ENCODE peak calls at places on chromosome 17, in nine cellular contexts. Z is WTC11; D is CD8-positive, alpha-beta T cell; O is cardiac fibroblast; Y is BE2C; V is GM06990; U is heart right ventricle; T is mesothelial cell of epicardium; Q is neural crest cell. N is an unnamed sample.

GRCh38 chr17:16439303-16439791 is 24.0 kb downstream of the TRPV2 start:
- DNase-seq in Z (no peak), D (no peak), O (no peak), Y (no peak), V (no peak), U (no peak), T (no peak), Q (no peak), N (no peak)

GRCh38 chr17:4057731-4058130 is 85.1 kb downstream of the ZZEF1 start:
- DNase-seq in Z (no peak), D (no peak), O (no peak), Y (no peak), V (no peak), U (no peak), T (no peak), Q (no peak), N (no peak)

GRCh38 chr17:41631025-41631889 is 6.9 kb upstream of the KRT17 start:
- DNase-seq in Z (no peak), D (no peak), O (no peak), Y (no peak), V (no peak), U (no peak), T (no peak), Q (no peak), N (no peak)

GRCh38 chr17:64378890-64379354 is 11.7 kb downstream of the PECAM1 start:
- DNase-seq in Z (no peak), D (no peak), O (peak), Y (peak), V (peak), U (no peak), T (no peak), Q (no peak), N (no peak)

GRCh38 chr17:40760105-40761016 is 5.2 kb upstream of the KRT25 start:
- DNase-seq in Z (no peak), D (no peak), O (no peak), Y (no peak), V (no peak), U (no peak), T (no peak), Q (no peak), N (no peak)

GRCh38 chr17:49987681-49988441 is 7.2 kb downstream of the DLX3 start:
- DNase-seq in Z (no peak), D (no peak), O (no peak), Y (peak), V (no peak), U (no peak), T (peak), Q (no peak), N (no peak)

GRCh38 chr17:40854175-40854814 is 12.7 kb downstream of the KRT12 start:
- DNase-seq in Z (no peak), D (no peak), O (peak), Y (no peak), V (no peak), U (no peak), T (no peak), Q (no peak), N (no peak)

GRCh38 chr17:57902800-57903759 is 52.1 kb downstream of the CUEDC1 start:
- DNase-seq in Z (no peak), D (no peak), O (peak), Y (no peak), V (peak), U (peak), T (no peak), Q (no peak), N (peak)

GRCh38 chr17:58184986-58185761 is 7.4 kb upstream of the EPX start:
- DNase-seq in Z (no peak), D (no peak), O (no peak), Y (no peak), V (no peak), U (no peak), T (no peak), Q (no peak), N (no peak)

GRCh38 chr17:83109793-83110645 is 30.6 kb downstream of the METRNL start:
- DNase-seq in Z (no peak), D (no peak), O (peak), Y (peak), V (no peak), U (peak), T (peak), Q (no peak), N (no peak)

GRCh38 chr17:31508310-31509094 is 117.0 kb downstream of the RAB11FIP4 start:
- DNase-seq in Z (peak), D (peak), O (no peak), Y (no peak), V (peak), U (no peak), T (no peak), Q (no peak), N (peak)

GRCh38 chr17:27559996-27560481 is 70.9 kb upstream of the LGALS9 start:
- DNase-seq in Z (no peak), D (no peak), O (peak), Y (no peak), V (no peak), U (peak), T (peak), Q (no peak), N (no peak)

GRCh38 chr17:9309216-9309615 is 266.4 kb downstream of the STX8 start:
- DNase-seq in Z (no peak), D (no peak), O (no peak), Y (no peak), V (no peak), U (no peak), T (no peak), Q (no peak), N (no peak)

GRCh38 chr17:59311051-59311468 is 20.4 kb upstream of the YPEL2 start:
- DNase-seq in Z (peak), D (no peak), O (peak), Y (peak), V (peak), U (peak), T (no peak), Q (peak), N (peak)

GRCh38 chr17:68131456-68131855 is 95.9 kb downstream of the KPNA2 start:
- DNase-seq in Z (no peak), D (no peak), O (no peak), Y (no peak), V (no peak), U (no peak), T (no peak), Q (no peak), N (no peak)

GRCh38 chr17:62801553-62801952 is 6.6 kb downstream of the MARCHF10 start:
- DNase-seq in Z (no peak), D (no peak), O (no peak), Y (no peak), V (no peak), U (no peak), T (no peak), Q (no peak), N (no peak)

GRCh38 chr17:62017496-62017895 is 47.6 kb downstream of the MED13 start:
- DNase-seq in Z (no peak), D (no peak), O (peak), Y (no peak), V (no peak), U (no peak), T (no peak), Q (no peak), N (no peak)

GRCh38 chr17:57889892-57890856 is 40.3 kb upstream of the MRPS23 start:
- DNase-seq in Z (no peak), D (no peak), O (peak), Y (peak), V (no peak), U (peak), T (no peak), Q (no peak), N (no peak)

GRCh38 chr17:47615766-47616424 is 33.8 kb upstream of the KPNB1 start:
- DNase-seq in Z (no peak), D (no peak), O (peak), Y (no peak), V (no peak), U (no peak), T (no peak), Q (no peak), N (peak)

GRCh38 chr17:21016826-21017225 is 26.0 kb downstream of the USP22 start:
- DNase-seq in Z (no peak), D (no peak), O (no peak), Y (no peak), V (no peak), U (no peak), T (no peak), Q (no peak), N (no peak)

GRCh38 chr17:72726936-72727335 is 365.6 kb downstream of the SLC39A11 start:
- DNase-seq in Z (no peak), D (no peak), O (peak), Y (no peak), V (peak), U (no peak), T (no peak), Q (no peak), N (peak)
- TF ChIP-seq CTCF in Z (no peak), D (no peak), O (no peak), Y (no peak), V (peak), U (no peak), T (no peak), Q (no peak), N (no peak)

GRCh38 chr17:72530409-72530808 is 409.6 kb downstream of the SOX9 start:
- DNase-seq in Z (no peak), D (no peak), O (no peak), Y (no peak), V (no peak), U (no peak), T (no peak), Q (no peak), N (no peak)

GRCh38 chr17:72528683-72529082 is 407.9 kb downstream of the SOX9 start:
- DNase-seq in Z (no peak), D (no peak), O (no peak), Y (no peak), V (no peak), U (no peak), T (no peak), Q (no peak), N (no peak)

GRCh38 chr17:72525225-72525988 is 404.6 kb downstream of the SOX9 start:
- DNase-seq in Z (no peak), D (no peak), O (no peak), Y (no peak), V (no peak), U (no peak), T (no peak), Q (no peak), N (no peak)

GRCh38 chr17:72529386-72529785 is 408.6 kb downstream of the SOX9 start:
- DNase-seq in Z (no peak), D (no peak), O (no peak), Y (no peak), V (no peak), U (no peak), T (no peak), Q (no peak), N (no peak)

DNA sequence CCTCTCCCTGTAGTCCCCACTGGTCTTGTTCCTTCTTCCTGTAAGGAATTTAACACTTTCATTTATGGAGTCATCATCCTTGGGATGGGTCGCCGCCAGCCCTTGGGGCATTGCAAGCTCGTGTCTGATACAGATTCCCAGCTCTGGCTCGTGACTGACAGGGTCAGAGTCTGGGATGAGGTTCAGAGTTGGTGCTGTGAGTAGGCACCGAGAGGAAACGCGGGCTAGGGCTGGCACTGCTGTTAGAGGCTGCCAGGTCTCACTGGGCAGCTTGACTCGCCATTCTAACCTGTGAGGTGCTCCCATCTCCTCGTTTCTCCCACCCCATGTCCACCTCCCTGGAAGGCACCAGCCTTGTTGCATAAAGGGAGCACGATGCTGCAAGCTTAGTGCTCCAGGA is 407.0 kb downstream of the SOX9 start:
- DNase-seq in Z (no peak), D (no peak), O (no peak), Y (no peak), V (no peak), U (no peak), T (no peak), Q (no peak), N (no peak)
- TF ChIP-seq CTCF in Z (no peak), D (no peak), O (no peak), Y (no peak), V (no peak), U (no peak), T (no peak), Q (no peak), N (no peak)

DNA sequence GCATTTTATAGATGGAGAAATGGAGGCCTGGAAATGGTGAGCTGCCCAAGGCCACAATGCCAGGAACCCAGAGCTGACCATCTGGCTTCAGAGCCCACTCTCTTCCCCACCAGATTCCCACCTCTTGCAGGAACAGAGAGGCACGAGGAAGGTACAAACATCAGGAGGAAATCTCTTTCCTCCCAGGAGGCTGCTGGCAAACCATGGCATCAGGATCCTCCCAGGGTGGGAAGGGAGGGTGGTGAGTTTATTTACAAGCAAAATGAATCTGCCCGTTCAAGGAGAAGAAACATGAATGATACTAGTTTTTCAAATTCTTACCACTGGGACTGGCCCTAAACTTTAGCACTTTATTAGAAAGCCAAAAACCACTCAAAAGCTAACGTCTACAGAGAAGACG is 79.2 kb downstream of the NXN start:
- DNase-seq in Z (no peak), D (no peak), O (no peak), Y (no peak), V (no peak), U (no peak), T (no peak), Q (no peak), N (no peak)
- TF ChIP-seq CTCF in Z (no peak), D (no peak), O (no peak), Y (no peak), V (no peak), U (no peak), T (no peak), Q (no peak), N (no peak)

DNA sequence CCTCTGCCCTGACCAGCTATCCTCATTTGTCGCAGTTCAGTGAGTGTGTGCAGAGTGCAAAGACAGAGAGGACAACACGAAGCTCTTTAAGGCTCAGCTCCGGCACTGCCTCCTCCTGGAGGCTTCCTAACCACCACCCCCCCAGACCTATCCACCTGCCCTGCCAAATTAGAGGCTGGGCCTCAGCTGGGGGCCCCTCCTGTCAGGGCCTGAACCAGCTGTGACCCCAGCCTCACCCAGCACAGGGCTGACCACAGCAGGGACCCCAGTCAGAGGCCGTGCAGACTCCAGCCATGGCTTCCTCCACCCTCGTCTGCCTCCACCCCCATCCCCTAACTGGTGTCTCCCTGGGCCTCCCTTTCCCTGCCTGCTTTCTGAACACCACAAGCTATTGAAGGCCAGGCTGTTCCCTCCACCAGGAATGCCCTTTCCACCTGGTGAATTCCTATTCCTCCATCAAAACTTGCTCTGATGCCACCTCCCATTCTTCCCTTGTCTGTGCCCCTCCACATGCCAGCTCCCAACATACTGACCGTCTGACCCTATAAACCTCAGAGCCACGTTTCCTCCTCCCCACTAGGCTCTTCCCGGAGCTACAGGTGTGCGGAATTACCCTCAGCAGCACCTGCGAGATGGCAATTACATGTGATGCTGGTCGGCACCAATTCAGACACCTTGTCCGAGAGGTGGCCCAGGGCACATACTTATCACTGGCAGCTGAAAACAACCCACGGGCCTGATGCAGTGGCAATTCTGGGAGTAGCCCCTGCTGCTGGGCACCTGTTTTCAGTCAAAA is 8.8 kb downstream of the SREBF1 start:
- DNase-seq in Z (no peak), D (no peak), O (no peak), Y (no peak), V (no peak), U (no peak), T (no peak), Q (no peak), N (no peak)
- TF ChIP-seq CTCF in Z (no peak), D (no peak), O (no peak), Y (no peak), V (no peak), U (no peak), T (no peak), Q (no peak), N (no peak)

GRCh38 chr17:78689029-78689428 is 93.0 kb downstream of the CYTH1 start:
- DNase-seq in Z (no peak), D (no peak), O (no peak), Y (no peak), V (no peak), U (no peak), T (no peak), Q (no peak), N (no peak)
- TF ChIP-seq CTCF in Z (no peak), D (no peak), O (no peak), Y (peak), V (peak), U (no peak), T (no peak), Q (peak), N (peak)

GRCh38 chr17:2041561-2042354 is at the start of gene OVCA2:
- DNase-seq in Z (peak), D (peak), O (peak), Y (peak), V (peak), U (peak), T (peak), Q (peak), N (peak)

GRCh38 chr17:2043785-2044184 is 2.0 kb downstream of the OVCA2 start:
- DNase-seq in Z (no peak), D (no peak), O (peak), Y (no peak), V (no peak), U (no peak), T (no peak), Q (no peak), N (no peak)

GRCh38 chr17:2040942-2041560 is 771 bp upstream of the OVCA2 start:
- DNase-seq in Z (no peak), D (no peak), O (no peak), Y (no peak), V (no peak), U (no peak), T (no peak), Q (no peak), N (no peak)

GRCh38 chr17:2044263-2044894 is 2.6 kb downstream of the OVCA2 start:
- DNase-seq in Z (no peak), D (no peak), O (no peak), Y (no peak), V (no peak), U (no peak), T (no peak), Q (no peak), N (no peak)

DNA sequence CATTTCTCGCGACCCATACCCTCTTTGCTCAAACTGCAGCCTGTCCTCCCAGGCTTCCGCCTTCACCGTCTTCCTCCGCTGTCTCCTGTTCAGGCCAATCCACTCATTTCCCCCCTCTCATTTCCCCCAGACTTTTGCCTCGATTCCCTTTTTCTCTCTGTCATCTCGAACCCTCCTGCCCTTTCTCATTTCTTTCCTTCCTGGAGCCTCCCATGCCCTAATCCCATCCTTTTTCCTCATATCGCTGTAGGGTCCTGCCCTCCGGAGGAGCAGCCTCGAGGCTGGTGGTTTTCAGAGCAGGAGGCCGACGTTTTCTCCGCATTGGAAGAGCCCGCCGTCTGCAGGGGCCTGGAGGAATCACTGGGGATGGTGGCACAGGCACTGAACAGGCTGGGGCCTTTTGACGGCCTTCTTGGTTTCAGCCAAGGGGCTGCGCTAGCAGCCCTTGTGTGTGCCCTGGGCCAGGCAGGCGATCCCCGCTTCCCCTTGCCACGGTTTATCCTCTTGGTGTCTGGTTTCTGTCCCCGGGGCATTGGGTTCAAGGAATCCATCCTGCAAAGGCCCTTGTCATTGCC is 620 bp downstream of the OVCA2 start:
- DNase-seq in Z (no peak), D (no peak), O (peak), Y (peak), V (no peak), U (no peak), T (peak), Q (no peak), N (no peak)
- TF ChIP-seq CTCF in Z (no peak), D (no peak), O (peak), Y (peak), V (no peak), U (no peak), T (no peak), Q (no peak), N (no peak)

DNA sequence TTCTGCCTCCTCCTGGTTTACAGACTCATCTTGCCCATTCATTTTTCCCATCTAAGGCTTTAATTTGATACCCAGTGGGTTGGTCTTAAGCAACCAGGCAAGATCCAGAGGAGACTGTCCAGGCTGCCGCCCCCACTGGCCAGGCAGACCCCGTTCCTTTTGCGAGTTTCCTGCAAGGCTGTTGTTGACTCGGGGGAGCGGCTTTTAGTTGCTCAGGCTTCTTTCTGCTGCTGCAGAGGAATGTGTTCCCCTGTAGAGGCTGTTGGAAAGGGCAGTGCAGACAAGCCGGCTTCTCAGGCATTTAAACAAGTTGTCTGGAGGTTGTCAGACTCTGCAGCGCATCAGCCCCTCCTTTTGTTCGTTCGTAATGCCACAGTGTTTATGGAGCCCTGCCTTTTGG is 231.2 kb downstream of the PRKCA start:
- DNase-seq in Z (peak), D (no peak), O (no peak), Y (no peak), V (no peak), U (no peak), T (peak), Q (peak), N (no peak)
- TF ChIP-seq CTCF in Z (no peak), D (no peak), O (no peak), Y (no peak), V (no peak), U (no peak), T (no peak), Q (peak), N (no peak)

DNA sequence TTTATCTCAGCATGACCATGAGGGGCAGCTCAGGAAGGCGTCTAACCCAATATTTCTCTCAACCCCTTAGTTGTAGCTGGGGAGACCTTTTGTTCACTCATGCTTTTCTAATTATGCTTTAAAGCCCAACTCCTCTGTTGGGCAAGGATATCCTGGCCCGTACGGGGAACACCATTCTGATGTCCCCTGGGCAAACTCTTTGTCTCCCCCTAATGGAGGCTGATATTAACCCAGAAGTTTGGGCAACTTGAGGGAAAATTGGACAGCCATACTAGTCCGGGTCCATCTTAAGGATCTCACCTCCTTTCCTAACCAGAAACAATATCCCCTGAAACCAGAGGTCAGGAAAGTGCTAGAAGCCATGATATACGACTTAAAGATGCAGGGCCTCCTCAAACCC is 143.7 kb upstream of the COX10 start:
- DNase-seq in Z (no peak), D (no peak), O (no peak), Y (no peak), V (no peak), U (no peak), T (no peak), Q (no peak), N (no peak)
- TF ChIP-seq CTCF in Z (no peak), D (no peak), O (no peak), Y (peak), V (no peak), U (no peak), T (no peak), Q (no peak), N (no peak)

N was measured in GM10248.